ENCODE peak calls at places on chromosomes 7 and 10, in seven cellular contexts. X, V, Y, Q, J, A and N are unnamed samples.

GRCh38 chr10:33655165-33655815 is 320.8 kb upstream of the NRP1 start:
- DNase-seq in V (no peak), X (peak; percentile 40), J (no peak), A (no peak), Y (no peak), Q (no peak), N (no peak)

GRCh38 chr10:95860486-95861040 is 47.2 kb upstream of the CC2D2B start:
- DNase-seq in V (no peak), Y (no peak), J (no peak), X (peak; percentile 13), A (no peak), Q (no peak), N (no peak)

GRCh38 chr10:80187465-80188409 is 17.6 kb downstream of the ANXA11 start:
- DNase-seq in V (peak; percentile 65), Q (no peak), A (peak; percentile 29), Y (no peak), X (no peak), J (peak; percentile 78), N (peak; percentile 29)

GRCh38 chr10:77416327-77417135 is 221.1 kb downstream of the KCNMA1 start:
- DNase-seq in Y (no peak), Q (no peak), V (no peak), X (peak; percentile 53), J (no peak), A (no peak), N (no peak)

GRCh38 chr7:21547511-21547910 is 4.7 kb downstream of the DNAH11 start:
- DNase-seq in Y (no peak), A (no peak), J (no peak), X (no peak), Q (no peak), V (no peak), N (no peak)

GRCh38 chr10:2188371-2188770 is 451.0 kb upstream of the ADARB2 start:
- DNase-seq in J (no peak), V (no peak), X (no peak), A (no peak), Y (no peak), Q (no peak), N (no peak)

GRCh38 chr10:77240042-77240619 is 397.5 kb downstream of the KCNMA1 start:
- DNase-seq in Y (no peak), J (no peak), Q (no peak), A (no peak), X (no peak), V (no peak), N (no peak)

GRCh38 chr10:99532687-99533495 is at the start of gene NKX2-3:
- DNase-seq in A (no peak), V (peak; percentile 54), Q (no peak), X (peak; percentile 77), J (no peak), Y (no peak), N (peak; percentile 11)

GRCh38 chr10:29746080-29746797 is 111.5 kb upstream of the SVIL start:
- DNase-seq in Y (no peak), Q (no peak), J (no peak), A (no peak), X (peak; percentile 93), V (no peak), N (peak; percentile 23)

GRCh38 chr7:139043823-139044812 is 8.3 kb upstream of the ZC3HAV1L start:
- DNase-seq in V (peak; percentile 63), X (peak; percentile 31), J (peak; percentile 11), A (no peak), Q (no peak), Y (no peak), N (peak; percentile 23)

GRCh38 chr10:59968705-59969104 is 62.3 kb upstream of the CCDC6 start:
- DNase-seq in V (no peak), Q (no peak), Y (no peak), J (peak; percentile 38), X (no peak), A (no peak), N (no peak)

GRCh38 chr7:604038-604883 is 84.6 kb upstream of the PDGFA start:
- DNase-seq in Y (peak; percentile 53), V (peak; percentile 95), J (no peak), A (peak; percentile 54), Q (no peak), X (peak; percentile 94), N (peak; percentile 97)

GRCh38 chr7:16660702-16661464 is 14.9 kb downstream of the BZW2 start:
- DNase-seq in X (peak; percentile 48), V (no peak), J (peak; percentile 66), Q (no peak), A (no peak), Y (no peak), N (peak; percentile 41)

GRCh38 chr10:68598978-68599753 is 39.0 kb downstream of the TET1 start:
- DNase-seq in Y (peak; percentile 50), J (peak; percentile 61), Q (no peak), A (no peak), V (no peak), X (peak; percentile 5), N (peak; percentile 5)

GRCh38 chr7:129159539-129159938 is 15.0 kb downstream of the TSPAN33 start:
- DNase-seq in A (no peak), Q (no peak), J (no peak), X (no peak), Y (no peak), V (no peak), N (no peak)

GRCh38 chr7:27846388-27846787 is 106.4 kb downstream of the TAX1BP1 start:
- DNase-seq in V (no peak), J (no peak), X (no peak), Q (no peak), A (no peak), Y (no peak), N (no peak)

GRCh38 chr10:129936923-129937300 is 27.2 kb downstream of the EBF3 start:
- DNase-seq in Y (no peak), Q (no peak), J (no peak), A (no peak), V (no peak), X (no peak), N (no peak)

GRCh38 chr7:156988605-156989185 is 21.8 kb downstream of the MNX1 start:
- DNase-seq in Y (no peak), V (no peak), J (no peak), Q (no peak), X (no peak), A (no peak), N (no peak)

GRCh38 chr10:77628906-77629730 is 8.5 kb downstream of the KCNMA1 start:
- DNase-seq in Q (no peak), J (no peak), A (no peak), Y (no peak), V (no peak), X (peak; percentile 91), N (no peak)

GRCh38 chr10:122033224-122033926 is 44.4 kb downstream of the TACC2 start:
- DNase-seq in J (peak; percentile 9), A (no peak), Q (no peak), V (no peak), X (no peak), Y (no peak), N (no peak)

GRCh38 chr7:33661430-33662160 is 243.7 kb upstream of the BMPER start:
- DNase-seq in V (no peak), Q (no peak), X (no peak), A (no peak), J (no peak), Y (no peak), N (no peak)

GRCh38 chr10:114042895-114043531 is 653 bp upstream of the ADRB1 start:
- DNase-seq in A (no peak), X (peak; percentile 39), Y (no peak), J (no peak), V (no peak), Q (peak; percentile 15), N (peak; percentile 52)

GRCh38 chr10:49389331-49389920 is 6.5 kb downstream of the DRGX start:
- DNase-seq in X (no peak), V (no peak), J (no peak), Y (no peak), A (no peak), Q (no peak), N (no peak)

GRCh38 chr10:78436706-78437406 is 403.2 kb downstream of the RPS24 start:
- DNase-seq in Y (no peak), J (no peak), A (no peak), V (no peak), X (peak; percentile 11), Q (no peak), N (peak; percentile 37)

GRCh38 chr10:88962336-88962735 is 9.8 kb upstream of the ACTA2 start:
- DNase-seq in Y (no peak), Q (no peak), V (no peak), X (no peak), A (no peak), J (no peak), N (no peak)

GRCh38 chr10:92382631-92383030 is 91.7 kb downstream of the MARCHF5 start:
- DNase-seq in X (no peak), Y (no peak), Q (no peak), A (no peak), J (no peak), V (no peak), N (no peak)

GRCh38 chr7:141930211-141930610 is 14.0 kb downstream of the OR9A4 start:
- DNase-seq in A (no peak), V (no peak), X (no peak), Y (no peak), J (no peak), Q (no peak), N (no peak)

GRCh38 chr10:97851341-97852001 is 1.8 kb downstream of the GOLGA7B start:
- DNase-seq in Q (no peak), V (no peak), Y (peak; percentile 61), J (no peak), A (no peak), X (no peak), N (no peak)

GRCh38 chr10:84706431-84706830 is 378.0 kb downstream of the CCSER2 start:
- DNase-seq in V (no peak), Q (no peak), Y (no peak), X (no peak), A (no peak), J (no peak), N (no peak)